ENCODE peak calls at places on chromosomes 12 and 14, in seven cellular contexts. Y, C, R, K, J, T and P are unnamed samples.

GRCh38 chr12:120720234-120720968 is 5.2 kb upstream of the ACADS start:
- DNase-seq in T (no peak), C (no peak), R (no peak), J (peak), K (no peak), Y (no peak), P (no peak)

GRCh38 chr14:69873877-69874780 is 5.1 kb upstream of the SMOC1 start:
- DNase-seq in K (no peak), T (no peak), Y (no peak), J (peak), C (no peak), R (no peak), P (no peak)

GRCh38 chr12:57477710-57478681 is 1.7 kb downstream of the ARHGAP9 start:
- DNase-seq in T (no peak), C (peak), K (peak), R (no peak), J (no peak), Y (no peak), P (no peak)

GRCh38 chr14:69726761-69727511 is 40.0 kb upstream of the SRSF5 start:
- DNase-seq in J (peak), R (peak), K (peak), Y (peak), T (no peak), C (peak), P (peak)

GRCh38 chr14:68939893-68940613 is 39.0 kb downstream of the ACTN1 start:
- DNase-seq in R (peak), Y (no peak), J (peak), T (no peak), C (no peak), K (no peak), P (no peak)

GRCh38 chr12:69901141-69901900 is 76.3 kb downstream of the MYRFL start:
- DNase-seq in Y (no peak), K (no peak), C (no peak), R (no peak), J (no peak), T (no peak), P (peak)

GRCh38 chr12:3005736-3006135 is 46.5 kb downstream of the TEAD4 start:
- DNase-seq in Y (no peak), J (peak), T (no peak), R (no peak), K (no peak), C (no peak), P (no peak)

GRCh38 chr12:52740591-52740990 is 36.6 kb downstream of the KRT76 start:
- DNase-seq in Y (no peak), T (no peak), R (no peak), J (no peak), K (no peak), C (no peak), P (no peak)

GRCh38 chr12:54719691-54720090 is 71.5 kb upstream of the DCD start:
- DNase-seq in Y (no peak), K (no peak), R (no peak), T (no peak), C (no peak), J (no peak), P (no peak)

GRCh38 chr12:9649532-9649940 is 20.0 kb upstream of the CLEC2D start:
- DNase-seq in Y (no peak), R (no peak), K (peak), J (peak), T (no peak), C (peak), P (peak)

GRCh38 chr12:46342562-46343033 is 30.0 kb downstream of the SLC38A2 start:
- DNase-seq in K (no peak), R (peak), J (peak), Y (peak), C (no peak), T (no peak), P (peak)

GRCh38 chr12:14775652-14776020 is 27.6 kb downstream of the WBP11 start:
- DNase-seq in K (no peak), T (no peak), J (no peak), R (no peak), C (no peak), Y (no peak), P (no peak)